ENCODE peak calls at places on chromosomes 5 and 9, in six cellular contexts. X is NCI-H1694; G is fibroblast of the conjunctiva; P is CD4-positive, alpha-beta T cell; M is globus pallidus; S is HCT116. B is an unnamed sample.
A peak's percentile ranks its signal among the peaks of the same experiment; 100 is the strongest.

GRCh38 chr5:131758520-131758900 is 38.3 kb downstream of the FNIP1 start:
- DNase-seq in G (no peak), M (no peak), P (no peak), X (no peak), S (no peak), B (no peak)

GRCh38 chr5:74761241-74761640 is 5.7 kb downstream of the GFM2 start:
- DNase-seq in G (no peak), M (no peak), X (no peak), S (no peak), P (no peak), B (no peak)

GRCh38 chr9:110115868-110116542 is 92.0 kb downstream of the C9orf152 start:
- DNase-seq in M (no peak), S (no peak), G (no peak), X (no peak), P (no peak), B (no peak)

GRCh38 chr5:93278876-93279275 is 302.1 kb downstream of the NR2F1-AS1 start:
- DNase-seq in P (no peak), X (no peak), M (no peak), G (no peak), S (no peak), B (no peak)

GRCh38 chr5:52015760-52016159 is 632.5 kb downstream of the ISL1 start:
- DNase-seq in M (no peak), G (no peak), X (no peak), S (no peak), P (no peak), B (no peak)

GRCh38 chr5:173283318-173284288 is 44.6 kb downstream of the STC2 start:
- DNase-seq in P (peak; percentile 56), S (peak; percentile 72), X (peak; percentile 27), M (peak; percentile 46), G (peak; percentile 29), B (no peak)

GRCh38 chr9:128383791-128384190 is 12.6 kb downstream of the URM1 start:
- DNase-seq in G (no peak), P (no peak), M (peak; percentile 92), X (no peak), S (no peak), B (no peak)

GRCh38 chr5:54807421-54807820 is 178.0 kb downstream of the ESM1 start:
- DNase-seq in X (no peak), S (no peak), M (no peak), G (no peak), P (no peak), B (no peak)

GRCh38 chr5:10863763-10864383 is 102.8 kb upstream of the DAP start:
- DNase-seq in X (peak; percentile 73), M (peak; percentile 52), G (peak; percentile 12), P (peak; percentile 19), S (peak; percentile 45), B (no peak)

GRCh38 chr5:59798862-59799667 is 94.5 kb downstream of the PDE4D start:
- DNase-seq in M (no peak), G (no peak), X (peak; percentile 31), S (no peak), P (peak; percentile 2), B (no peak)

GRCh38 chr9:14014744-14015143 is 299.2 kb downstream of the NFIB start:
- DNase-seq in P (no peak), G (no peak), S (no peak), M (no peak), X (no peak), B (no peak)

GRCh38 chr5:6551287-6551954 is 81.4 kb downstream of the NSUN2 start:
- DNase-seq in M (no peak), X (no peak), P (no peak), G (no peak), S (no peak), B (no peak)

GRCh38 chr5:132427285-132428146 is 58.0 kb downstream of the SLC22A5 start:
- DNase-seq in G (no peak), P (peak; percentile 44), M (no peak), S (no peak), X (no peak), B (no peak)

GRCh38 chr5:114362197-114362976 is 517 bp downstream of the KCNN2 start:
- DNase-seq in P (no peak), S (no peak), G (no peak), M (no peak), X (no peak), B (no peak)

GRCh38 chr5:148875205-148875875 is 48.9 kb downstream of the ADRB2 start:
- DNase-seq in S (no peak), P (no peak), M (no peak), G (no peak), X (no peak), B (no peak)

GRCh38 chr5:171617787-171618690 is 167.6 kb upstream of the SMIM23 start:
- DNase-seq in S (no peak), P (no peak), M (no peak), G (no peak), X (peak; percentile 45), B (no peak)

GRCh38 chr5:98775962-98776687 is 2.7 kb downstream of the RGMB start:
- DNase-seq in S (no peak), X (no peak), M (no peak), G (peak; percentile 72), P (no peak), B (no peak)

GRCh38 chr5:67004730-67005350 is 191.8 kb downstream of the CD180 start:
- DNase-seq in P (no peak), S (no peak), G (no peak), M (no peak), X (no peak), B (no peak)

GRCh38 chr5:178483620-178484019 is 106.6 kb downstream of the COL23A1 start:
- DNase-seq in X (no peak), S (no peak), G (no peak), M (peak; percentile 17), P (peak; percentile 44), B (no peak)

GRCh38 chr9:116998305-116998704 is 311.2 kb downstream of the TRIM32 start:
- DNase-seq in G (no peak), X (no peak), P (no peak), S (no peak), M (no peak), B (no peak)

B was measured in chondrocyte.